ENCODE peak calls at places on chromosomes 13 and 19, in eight cellular contexts. X is sigmoid colon; W is cardiac muscle cell; P is PC-3; J is stimulated activated CD4-positive, alpha-beta T cell treated with anti-CD3 and anti-CD28 coated beads, Interleukin-2, amount 100 ng/mL, for 24 hours; Y is IMR-90; A is AG10803; L is WTC11. Q is an unnamed sample.

GRCh38 chr19:51410950-51411748 is 6.3 kb downstream of the SIGLEC10 start:
- DNase-seq in W (no peak), X (no peak), J (no peak), A (no peak), P (peak), Y (no peak), L (no peak), Q (no peak)

GRCh38 chr19:3409346-3410064 is 43.1 kb downstream of the NFIC start:
- DNase-seq in P (no peak), Y (no peak), A (peak), L (no peak), J (no peak), X (peak), W (no peak), Q (no peak)

GRCh38 chr13:44879452-44880058 is 109.7 kb downstream of the NUFIP1 start:
- DNase-seq in W (peak), J (peak), Y (peak), X (no peak), P (peak), L (no peak), A (peak), Q (no peak)

GRCh38 chr19:36112678-36113077 is 1.7 kb downstream of the OVOL3 start:
- DNase-seq in A (no peak), L (no peak), W (no peak), Y (no peak), J (no peak), X (no peak), P (no peak), Q (no peak)

GRCh38 chr13:30376426-30377311 is 45.6 kb upstream of the UBE2L5 start:
- DNase-seq in W (no peak), Y (no peak), X (no peak), J (peak), L (no peak), A (no peak), P (peak), Q (no peak)

GRCh38 chr13:110771194-110771593 is 57.7 kb downstream of the ING1 start:
- DNase-seq in Y (peak), A (peak), J (no peak), L (no peak), P (no peak), X (no peak), W (peak), Q (no peak)

GRCh38 chr19:3683866-3684816 is 16.1 kb downstream of the PIP5K1C start:
- DNase-seq in P (no peak), A (no peak), L (no peak), X (no peak), Y (peak), J (no peak), W (peak), Q (no peak)

GRCh38 chr19:1651548-1652394 is 644 bp downstream of the TCF3 start:
- DNase-seq in X (peak), J (peak), A (peak), P (no peak), W (peak), L (no peak), Y (peak), Q (no peak)

GRCh38 chr19:16814526-16815100 is 14.6 kb upstream of the SIN3B start:
- DNase-seq in L (no peak), X (no peak), J (no peak), A (peak), P (no peak), Y (peak), W (peak), Q (no peak)

GRCh38 chr19:32041681-32042292 is 303.6 kb upstream of the ZNF507 start:
- DNase-seq in L (peak), P (no peak), A (peak), Y (peak), J (peak), X (no peak), W (peak), Q (peak)

GRCh38 chr13:80341771-80342271 is 895 bp upstream of the SPRY2 start:
- DNase-seq in W (peak), X (peak), J (no peak), A (no peak), Y (peak), L (peak), P (peak), Q (peak)

GRCh38 chr13:53351040-53351439 is 322.4 kb downstream of the OLFM4 start:
- DNase-seq in X (no peak), L (no peak), W (no peak), A (no peak), P (no peak), J (no peak), Y (no peak), Q (no peak)

GRCh38 chr13:39506559-39507390 is 96.2 kb downstream of the LHFPL6 start:
- DNase-seq in P (peak), X (no peak), L (no peak), A (peak), W (no peak), Y (peak), J (no peak), Q (no peak)

GRCh38 chr19:778910-779653 is 18.2 kb upstream of the PTBP1 start:
- DNase-seq in L (no peak), X (peak), A (peak), P (peak), J (no peak), Y (peak), W (peak), Q (no peak)

GRCh38 chr13:73599232-73600128 is 534.7 kb downstream of the KLF12 start:
- DNase-seq in X (no peak), P (peak), Y (no peak), A (no peak), J (no peak), W (peak), L (no peak), Q (no peak)

GRCh38 chr13:113762538-113762937 is 3.5 kb downstream of the TMEM255B start:
- DNase-seq in P (no peak), W (no peak), Y (no peak), J (no peak), X (peak), L (no peak), A (no peak), Q (no peak)

GRCh38 chr13:36848228-36848982 is 29.4 kb downstream of the RFXAP start:
- DNase-seq in W (peak), P (no peak), Y (peak), L (peak), A (no peak), J (no peak), X (no peak), Q (no peak)

GRCh38 chr19:48543121-48543710 is 8.8 kb upstream of the SULT2B1 start:
- DNase-seq in L (no peak), P (peak), W (peak), J (no peak), A (peak), Y (peak), X (no peak), Q (no peak)

GRCh38 chr13:29196409-29197074 is 376.4 kb downstream of the MTUS2 start:
- DNase-seq in J (no peak), Y (no peak), A (no peak), L (no peak), X (no peak), P (no peak), W (no peak), Q (no peak)